ENCODE peak calls at places on chromosomes 12 and 14, in five cellular contexts. B is HepG2, N is transverse colon, A is A549, Y is upper lobe of right lung. D is an unnamed sample.

GRCh38 chr14:35416108-35416750 is 11.7 kb upstream of the NFKBIA start:
- DNase-seq in B (no peak), N (peak; percentile 34), A (no peak), Y (no peak), D (no peak)

GRCh38 chr14:52043690-52044089 is 25.2 kb downstream of the NID2 start:
- DNase-seq in B (peak; percentile 21), N (peak; percentile 49), A (peak; percentile 73), Y (no peak), D (peak; percentile 58)

GRCh38 chr12:112988224-112988623 is 9.9 kb downstream of the OAS2 start:
- DNase-seq in B (no peak), N (no peak), A (no peak), Y (no peak), D (no peak)

GRCh38 chr14:23182372-23183014 is 967 bp downstream of the SLC7A8 start:
- DNase-seq in B (no peak), N (peak; percentile 70), A (no peak), Y (peak; percentile 82), D (peak; percentile 19)

GRCh38 chr12:56300644-56301464 is 724 bp upstream of the CS start:
- DNase-seq in B (no peak), N (no peak), A (no peak), Y (no peak), D (no peak)

GRCh38 chr14:71529855-71530254 is 402.4 kb upstream of the RGS6 start:
- DNase-seq in B (no peak), N (no peak), A (no peak), Y (no peak), D (no peak)

GRCh38 chr14:20808084-20808483 is 5.4 kb upstream of the RNASE1 start:
- DNase-seq in B (no peak), N (no peak), A (no peak), Y (no peak), D (no peak)

GRCh38 chr14:100035700-100036099 is 29.5 kb upstream of the EVL start:
- DNase-seq in B (no peak), N (no peak), A (no peak), Y (no peak), D (no peak)

GRCh38 chr14:57962293-57962996 is 96.6 kb upstream of the SLC35F4 start:
- DNase-seq in B (no peak), N (no peak), A (no peak), Y (no peak), D (peak; percentile 52)

GRCh38 chr14:98015921-98016320 is 1218.7 kb downstream of the VRK1 start:
- DNase-seq in B (no peak), N (no peak), A (no peak), Y (no peak), D (no peak)

GRCh38 chr12:67431436-67432049 is 162.4 kb downstream of the CAND1 start:
- DNase-seq in B (no peak), N (no peak), A (no peak), Y (no peak), D (no peak)

GRCh38 chr12:15581006-15581405 is 208.2 kb downstream of the EPS8 start:
- DNase-seq in B (no peak), N (no peak), A (no peak), Y (no peak), D (no peak)

GRCh38 chr12:52865090-52865944 is 16.5 kb upstream of the KRT78 start:
- DNase-seq in B (peak; percentile 56), N (peak; percentile 80), A (peak; percentile 94), Y (peak; percentile 83), D (peak; percentile 82)

GRCh38 chr14:93708311-93708734 is 80.0 kb downstream of the PRIMA1 start:
- DNase-seq in B (no peak), N (no peak), A (no peak), Y (no peak), D (no peak)

GRCh38 chr12:15214851-15215601 is 6.2 kb downstream of the RERG start:
- DNase-seq in B (no peak), N (no peak), A (no peak), Y (no peak), D (no peak)

GRCh38 chr12:47900101-47900479 is 4.7 kb downstream of the VDR start:
- DNase-seq in B (no peak), N (peak; percentile 38), A (no peak), Y (no peak), D (no peak)

GRCh38 chr12:47901285-47902093 is 3.3 kb downstream of the VDR start:
- DNase-seq in B (no peak), N (peak; percentile 41), A (no peak), Y (no peak), D (no peak)

GRCh38 chr12:47899466-47899865 is 5.3 kb downstream of the VDR start:
- DNase-seq in B (no peak), N (no peak), A (no peak), Y (no peak), D (no peak)

GRCh38 chr12:47902131-47902639 is 2.6 kb downstream of the VDR start:
- DNase-seq in B (no peak), N (no peak), A (no peak), Y (no peak), D (no peak)

GRCh38 chr12:47900480-47901129 is 4.2 kb downstream of the VDR start:
- DNase-seq in B (peak; percentile 86), N (peak; percentile 65), A (no peak), Y (peak; percentile 76), D (peak; percentile 28)
- TF ChIP-seq CTCF in B (peak; percentile 95), N (peak; percentile 11), A (peak; percentile 10), Y (peak; percentile 18), D (peak; percentile 44)

GRCh38 chr14:101823081-101823480 is 61.6 kb downstream of the PPP2R5C start:
- DNase-seq in B (no peak), N (no peak), A (no peak), Y (no peak), D (no peak)

GRCh38 chr14:101824339-101824727 is 62.8 kb downstream of the PPP2R5C start:
- DNase-seq in B (no peak), N (no peak), A (no peak), Y (no peak), D (no peak)

GRCh38 chr14:101825797-101826196 is 64.3 kb downstream of the PPP2R5C start:
- DNase-seq in B (no peak), N (no peak), A (no peak), Y (no peak), D (no peak)

GRCh38 chr14:101821528-101821927 is 60.0 kb downstream of the PPP2R5C start:
- DNase-seq in B (no peak), N (no peak), A (no peak), Y (no peak), D (no peak)

DNA sequence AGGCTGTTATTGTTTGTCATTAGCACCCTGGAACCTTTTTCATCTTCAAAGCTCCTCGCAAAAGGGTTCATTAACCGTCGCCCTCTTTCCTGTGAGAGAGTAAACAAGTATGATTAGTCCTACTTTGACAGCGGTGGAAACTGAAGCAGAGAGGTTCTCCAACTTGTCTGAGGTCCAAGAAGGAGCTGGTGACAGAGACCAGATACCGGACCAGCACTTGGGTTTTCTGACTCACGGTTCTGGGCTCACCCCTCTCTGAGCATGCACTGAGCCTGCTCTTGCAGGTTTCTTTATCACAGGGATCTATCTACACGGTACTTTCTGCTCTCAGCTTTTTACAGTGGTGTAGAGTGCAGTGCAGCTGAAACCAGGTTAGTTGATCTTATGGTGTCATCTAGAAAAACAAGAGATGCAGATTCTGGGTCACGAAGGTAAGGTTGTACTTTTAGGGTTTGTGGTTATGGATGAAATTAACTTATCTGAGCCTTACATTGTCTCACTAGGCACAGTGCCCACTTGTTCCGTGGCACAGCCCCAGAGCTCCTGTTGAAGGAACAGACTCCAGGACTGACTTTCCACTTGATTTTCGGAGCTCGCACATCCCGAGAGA is 62.1 kb downstream of the PPP2R5C start:
- DNase-seq in B (no peak), N (peak; percentile 60), A (no peak), Y (no peak), D (no peak)
- H3K4me3 ChIP-seq in B (no peak overlapping the region), N (no peak overlapping the region), A (no peak overlapping the region), Y (peak overlapping the region; percentile 32), D (no peak overlapping the region)

GRCh38 chr14:55048900-55049437 is 2.5 kb upstream of the MAPK1IP1L start:
- DNase-seq in B (no peak), N (no peak), A (no peak), Y (no peak), D (no peak)
- H3K27ac ChIP-seq in B (no peak overlapping the region), N (no peak overlapping the region), A (no peak overlapping the region), Y (no peak overlapping the region), D (no peak overlapping the region)

GRCh38 chr12:115947696-115948062 is 329.8 kb downstream of the MED13L start:
- DNase-seq in B (no peak), N (no peak), A (no peak), Y (no peak), D (no peak)
- TF ChIP-seq CTCF in B (no peak), N (no peak), A (no peak), Y (no peak), D (peak; percentile 32)

GRCh38 chr12:2783936-2784600 is 10.7 kb upstream of the FKBP4 start:
- DNase-seq in B (peak; percentile 23), N (peak; percentile 67), A (peak; percentile 68), Y (peak; percentile 83), D (peak; percentile 65)
- H3K4me3 ChIP-seq in B (no peak overlapping the region), N (no peak overlapping the region), A (peak overlapping the region; percentile 27), Y (peak overlapping the region; percentile 18), D (no peak overlapping the region)

DNA sequence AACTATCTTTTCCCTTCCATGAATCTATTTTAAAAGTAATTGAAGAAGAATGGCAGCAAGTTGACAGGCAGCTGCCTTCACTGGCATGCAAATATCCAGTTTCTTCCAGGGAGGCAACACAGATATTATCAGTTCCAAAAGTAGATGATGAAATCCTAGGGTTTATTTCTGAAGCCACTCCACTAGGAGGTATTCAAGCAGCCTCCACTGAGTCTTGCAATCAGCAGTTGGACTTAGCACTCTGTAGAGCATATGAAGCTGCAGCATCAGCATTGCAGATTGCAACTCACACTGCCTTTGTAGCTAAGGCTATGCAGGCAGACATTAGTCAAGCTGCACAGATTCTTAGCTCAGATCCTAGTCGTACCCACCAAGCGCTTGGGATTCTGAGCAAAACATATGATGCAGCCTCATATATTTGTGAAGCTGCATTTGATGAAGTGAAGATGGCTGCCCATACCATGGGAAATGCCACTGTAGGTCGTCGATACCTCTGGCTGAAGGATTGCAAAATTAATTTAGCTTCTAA is 18.4 kb downstream of the TMPO start:
- DNase-seq in B (peak; percentile 27), N (no peak), A (no peak), Y (no peak), D (no peak)
- H3K27ac ChIP-seq in B (peak overlapping the region; percentile 10), N (no peak overlapping the region), A (peak overlapping the region; percentile 48), Y (no peak overlapping the region), D (no peak overlapping the region)

D was measured in WERI-Rb-1.